ENCODE peak calls at places on chromosome 9, in seven cellular contexts. R, F, Q, I, P, E and K are unnamed samples.

GRCh38 chr9:98890256-98890655 is 53.5 kb upstream of the COL15A1 start:
- DNase-seq in R (no peak), F (no peak), Q (no peak), I (no peak), P (no peak), E (no peak), K (no peak)

GRCh38 chr9:108830292-108830691 is 25.5 kb downstream of the ACTL7B start:
- DNase-seq in R (no peak), F (no peak), Q (no peak), I (no peak), P (no peak), E (no peak), K (no peak)

GRCh38 chr9:131781069-131781468 is 41.2 kb upstream of the RAPGEF1 start:
- DNase-seq in R (no peak), F (no peak), Q (no peak), I (no peak), P (no peak), E (no peak), K (no peak)

GRCh38 chr9:126144617-126145456 is 181.8 kb upstream of the MVB12B start:
- DNase-seq in R (no peak), F (no peak), Q (no peak), I (no peak), P (no peak), E (no peak), K (no peak)

GRCh38 chr9:112764837-112765236 is 14.3 kb downstream of the SNX30 start:
- DNase-seq in R (no peak), F (no peak), Q (no peak), I (peak), P (peak), E (no peak), K (no peak)

GRCh38 chr9:129235931-129236331 is 57.9 kb upstream of the IER5L start:
- DNase-seq in R (no peak), F (peak), Q (no peak), I (no peak), P (no peak), E (no peak), K (no peak)

GRCh38 chr9:133777111-133777791 is 39.1 kb upstream of the SARDH start:
- DNase-seq in R (no peak), F (peak), Q (no peak), I (peak), P (no peak), E (no peak), K (no peak)

GRCh38 chr9:34171753-34172535 is 6.9 kb upstream of the UBAP1 start:
- DNase-seq in R (peak), F (no peak), Q (no peak), I (peak), P (no peak), E (no peak), K (peak)

GRCh38 chr9:5596173-5596572 is 32.7 kb upstream of the RIC1 start:
- DNase-seq in R (peak), F (no peak), Q (no peak), I (no peak), P (no peak), E (no peak), K (no peak)

GRCh38 chr9:134436926-134437325 is 110.7 kb downstream of the RXRA start:
- DNase-seq in R (no peak), F (no peak), Q (no peak), I (no peak), P (no peak), E (no peak), K (no peak)

GRCh38 chr9:89021154-89021803 is 30.0 kb downstream of the S1PR3 start:
- DNase-seq in R (no peak), F (no peak), Q (no peak), I (no peak), P (no peak), E (no peak), K (no peak)

GRCh38 chr9:133351526-133351907 is 3.5 kb downstream of the RPL7A start:
- DNase-seq in R (no peak), F (no peak), Q (no peak), I (no peak), P (no peak), E (no peak), K (no peak)

GRCh38 chr9:125329978-125330377 is 68.4 kb downstream of the GAPVD1 start:
- DNase-seq in R (no peak), F (no peak), Q (no peak), I (no peak), P (no peak), E (no peak), K (no peak)

GRCh38 chr9:83382421-83382820 is 155.8 kb downstream of the FRMD3 start:
- DNase-seq in R (no peak), F (no peak), Q (no peak), I (no peak), P (no peak), E (no peak), K (no peak)

GRCh38 chr9:35960029-35960655 is 2.2 kb upstream of the OR2S2 start:
- DNase-seq in R (no peak), F (no peak), Q (no peak), I (peak), P (no peak), E (no peak), K (no peak)

GRCh38 chr9:22216730-22217160 is 207.6 kb upstream of the CDKN2B start:
- DNase-seq in R (no peak), F (no peak), Q (no peak), I (no peak), P (no peak), E (no peak), K (no peak)

GRCh38 chr9:36317766-36318165 is 59.5 kb upstream of the GNE start:
- DNase-seq in R (no peak), F (no peak), Q (no peak), I (peak), P (peak), E (no peak), K (no peak)

GRCh38 chr9:123451011-123451410 is 95.0 kb downstream of the CRB2 start:
- DNase-seq in R (no peak), F (no peak), Q (no peak), I (no peak), P (no peak), E (no peak), K (no peak)

GRCh38 chr9:15349892-15350761 is 43.1 kb upstream of the TTC39B start:
- DNase-seq in R (no peak), F (no peak), Q (no peak), I (peak), P (no peak), E (no peak), K (no peak)

GRCh38 chr9:35852876-35853865 is 17.0 kb downstream of the OR13J1 start:
- DNase-seq in R (no peak), F (no peak), Q (no peak), I (no peak), P (no peak), E (no peak), K (no peak)

GRCh38 chr9:98365724-98366123 is 110.3 kb upstream of the TBC1D2 start:
- DNase-seq in R (no peak), F (no peak), Q (no peak), I (no peak), P (no peak), E (no peak), K (no peak)

GRCh38 chr9:105751761-105752160 is 57.4 kb downstream of the TMEM38B start:
- DNase-seq in R (no peak), F (no peak), Q (no peak), I (no peak), P (no peak), E (no peak), K (no peak)